ENCODE peak calls at places on chromosomes 4 and X, in nine cellular contexts. D, J, U, P, C, T, Y, R and M are unnamed samples.

GRCh38 chr4:19329631-19330030 is 922.1 kb upstream of the SLIT2 start:
- DNase-seq in D (no peak), J (no peak), U (no peak), P (no peak), C (peak; percentile 33), T (no peak), Y (peak; percentile 44), R (no peak), M (no peak)

GRCh38 chr4:177485528-177485927 is 43.3 kb upstream of the AGA start:
- DNase-seq in D (no peak), J (no peak), U (no peak), P (no peak), C (no peak), T (no peak), Y (peak; percentile 93), R (no peak), M (no peak)

GRCh38 chr4:4839471-4839810 is 20.0 kb upstream of the MSX1 start:
- DNase-seq in D (no peak), J (no peak), U (no peak), P (no peak), C (no peak), T (no peak), Y (no peak), R (no peak), M (no peak)

GRCh38 chr4:26356067-26356466 is 35.3 kb downstream of the RBPJ start:
- DNase-seq in D (no peak), J (peak; percentile 42), U (no peak), P (no peak), C (peak; percentile 18), T (no peak), Y (peak; percentile 31), R (no peak), M (no peak)

GRCh38 chr4:142355417-142355930 is 490.6 kb downstream of the INPP4B start:
- DNase-seq in D (no peak), J (no peak), U (no peak), P (no peak), C (no peak), T (no peak), Y (no peak), R (no peak), M (no peak)

GRCh38 chr4:125314676-125315570 is at the start of gene FAT4:
- DNase-seq in D (peak; percentile 12), J (peak; percentile 79), U (peak; percentile 41), P (peak; percentile 47), C (peak; percentile 96), T (peak; percentile 92), Y (peak; percentile 95), R (peak; percentile 64), M (peak; percentile 66)

GRCh38 chr4:11428701-11429571 is at the start of gene HS3ST1:
- DNase-seq in D (peak; percentile 2), J (peak; percentile 80), U (peak; percentile 52), P (no peak), C (peak; percentile 47), T (no peak), Y (peak; percentile 2), R (peak; percentile 67), M (peak; percentile 62)

GRCh38 chr4:161254375-161254774 is 909.4 kb downstream of the FSTL5 start:
- DNase-seq in D (no peak), J (no peak), U (no peak), P (no peak), C (no peak), T (peak; percentile 66), Y (peak; percentile 47), R (no peak), M (no peak)

GRCh38 chr4:131054489-131055019 is 1958.6 kb downstream of the C4orf33 start:
- DNase-seq in D (no peak), J (no peak), U (no peak), P (no peak), C (no peak), T (no peak), Y (no peak), R (no peak), M (no peak)

GRCh38 chrX:45322382-45322781 is 121.7 kb upstream of the DIPK2B start:
- DNase-seq in D (no peak), J (no peak), U (peak; percentile 6), P (no peak), C (peak; percentile 40), T (peak; percentile 54), Y (peak; percentile 86), R (no peak), M (no peak)

GRCh38 chr4:21009956-21010355 is 309.7 kb downstream of the PACRGL start:
- DNase-seq in D (no peak), J (no peak), U (no peak), P (no peak), C (no peak), T (no peak), Y (no peak), R (no peak), M (no peak)

GRCh38 chrX:132561974-132562373 is 73.1 kb upstream of the MBNL3 start:
- DNase-seq in D (no peak), J (no peak), U (no peak), P (no peak), C (no peak), T (no peak), Y (no peak), R (no peak), M (no peak)

GRCh38 chr4:80913381-80913780 is 117.1 kb upstream of the BMP3 start:
- DNase-seq in D (no peak), J (no peak), U (no peak), P (no peak), C (no peak), T (peak; percentile 18), Y (no peak), R (no peak), M (peak; percentile 17)

GRCh38 chr4:70721747-70722146 is at the start of gene RUFY3:
- DNase-seq in D (no peak), J (no peak), U (no peak), P (peak; percentile 55), C (peak; percentile 77), T (peak; percentile 46), Y (peak; percentile 92), R (no peak), M (no peak)

GRCh38 chr4:103150677-103151076 is 47.5 kb downstream of the CENPE start:
- DNase-seq in D (no peak), J (no peak), U (no peak), P (no peak), C (peak; percentile 24), T (no peak), Y (peak; percentile 93), R (no peak), M (no peak)

GRCh38 chr4:182752158-182752910 is 164.9 kb downstream of the DCTD start:
- DNase-seq in D (no peak), J (no peak), U (no peak), P (no peak), C (peak; percentile 87), T (no peak), Y (peak; percentile 70), R (no peak), M (no peak)

GRCh38 chrX:78075787-78076389 is 28.2 kb upstream of the PGK1 start:
- DNase-seq in D (no peak), J (no peak), U (no peak), P (no peak), C (no peak), T (no peak), Y (peak; percentile 28), R (no peak), M (no peak)

GRCh38 chrX:87580862-87581261 is 63.3 kb downstream of the KLHL4 start:
- DNase-seq in D (no peak), J (no peak), U (no peak), P (no peak), C (no peak), T (peak; percentile 66), Y (no peak), R (no peak), M (no peak)

GRCh38 chrX:44440006-44440405 is 96.5 kb upstream of the EFHC2 start:
- DNase-seq in D (no peak), J (no peak), U (no peak), P (no peak), C (no peak), T (no peak), Y (no peak), R (no peak), M (no peak)